ENCODE peak calls at places on chromosomes 6 and 20, in nine cellular contexts. E, R, U, Y, H, G, W, T and C are unnamed samples.

GRCh38 chr6:32882879-32883250 is 28.9 kb downstream of the PSMB9 start:
- DNase-seq in E (no peak), R (no peak), U (no peak), Y (no peak), H (no peak), G (no peak), W (no peak), T (no peak), C (no peak)

GRCh38 chr6:5723905-5724691 is 282.6 kb downstream of the NRN1 start:
- DNase-seq in E (peak; percentile 13), R (no peak), U (no peak), Y (peak; percentile 35), H (peak; percentile 35), G (no peak), W (no peak), T (no peak), C (no peak)

GRCh38 chr20:46368902-46369268 is 37.5 kb downstream of the ELMO2 start:
- DNase-seq in E (no peak), R (no peak), U (no peak), Y (no peak), H (no peak), G (no peak), W (no peak), T (no peak), C (no peak)

GRCh38 chr20:25745100-25745499 is 48.4 kb upstream of the ZNF337 start:
- DNase-seq in E (no peak), R (no peak), U (no peak), Y (no peak), H (no peak), G (no peak), W (no peak), T (no peak), C (no peak)

GRCh38 chr6:127192911-127193503 is 73.7 kb upstream of the RNF146 start:
- DNase-seq in E (no peak), R (no peak), U (no peak), Y (no peak), H (no peak), G (no peak), W (no peak), T (no peak), C (no peak)

GRCh38 chr20:25481235-25481917 is 73.9 kb downstream of the GINS1 start:
- DNase-seq in E (no peak), R (no peak), U (no peak), Y (no peak), H (no peak), G (no peak), W (no peak), T (no peak), C (no peak)

GRCh38 chr20:45968801-45969711 is 2.9 kb downstream of the ZNF335 start:
- DNase-seq in E (no peak), R (no peak), U (no peak), Y (no peak), H (no peak), G (no peak), W (no peak), T (no peak), C (no peak)

GRCh38 chr20:7818477-7818876 is 121.8 kb downstream of the HAO1 start:
- DNase-seq in E (no peak), R (no peak), U (no peak), Y (no peak), H (no peak), G (no peak), W (no peak), T (no peak), C (no peak)

GRCh38 chr20:60228255-60228654 is 270.0 kb downstream of the CDH26 start:
- DNase-seq in E (no peak), R (no peak), U (no peak), Y (no peak), H (no peak), G (no peak), W (no peak), T (no peak), C (no peak)

GRCh38 chr6:2938632-2939083 is 32.7 kb downstream of the SERPINB6 start:
- DNase-seq in E (no peak), R (no peak), U (peak; percentile 3), Y (no peak), H (no peak), G (no peak), W (no peak), T (no peak), C (peak; percentile 34)

GRCh38 chr20:50449789-50450492 is 60.2 kb upstream of the PTPN1 start:
- DNase-seq in E (no peak), R (no peak), U (no peak), Y (peak; percentile 27), H (no peak), G (no peak), W (peak; percentile 23), T (no peak), C (no peak)
- H3K4me1 ChIP-seq in E (peaks cover 7% of the 10 kb centered on the region), R (peaks cover 2% of the 10 kb centered on the region), U (no peaks in the 10 kb centered on the region), Y (peaks cover 15% of the 10 kb centered on the region), H (no peaks in the 10 kb centered on the region), G (peaks cover 10% of the 10 kb centered on the region), W (no peaks in the 10 kb centered on the region), T (no peaks in the 10 kb centered on the region), C (peaks cover 9% of the 10 kb centered on the region)

DNA sequence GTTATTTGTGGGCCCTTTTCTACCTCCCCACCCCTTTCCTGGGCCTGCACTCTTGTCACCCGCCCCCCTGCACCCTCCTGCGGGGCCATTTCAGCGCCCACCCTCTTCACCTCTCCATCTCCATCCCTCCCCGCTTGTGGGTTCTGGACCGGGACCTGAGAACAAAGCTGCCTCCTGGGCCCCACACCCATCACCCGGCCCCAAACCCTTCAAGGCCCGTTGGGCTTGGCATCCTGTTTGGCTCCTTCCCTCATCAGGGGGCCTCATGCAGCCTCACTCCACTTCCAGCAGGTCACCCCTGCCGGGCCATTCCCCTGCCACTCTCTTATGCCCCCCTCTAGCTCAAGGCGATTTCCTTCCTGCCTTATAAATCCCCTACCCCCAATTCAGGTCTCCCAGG is 67.4 kb downstream of the SRC start:
- DNase-seq in E (no peak), R (no peak), U (no peak), Y (no peak), H (no peak), G (no peak), W (no peak), T (no peak), C (no peak)
- H3K4me1 ChIP-seq in E (no peaks in the 10 kb centered on the region), R (no peaks in the 10 kb centered on the region), U (no peaks in the 10 kb centered on the region), Y (peaks cover 7% of the 10 kb centered on the region), H (peaks cover 54% of the 10 kb centered on the region), G (peaks cover 12% of the 10 kb centered on the region), W (peaks cover 17% of the 10 kb centered on the region), T (peaks cover 81% of the 10 kb centered on the region), C (peaks cover 17% of the 10 kb centered on the region)

GRCh38 chr6:156840606-156841005 is 63.4 kb downstream of the ARID1B start:
- DNase-seq in E (no peak), R (no peak), U (no peak), Y (no peak), H (peak; percentile 21), G (no peak), W (no peak), T (no peak), C (no peak)

GRCh38 chr6:156842598-156843250 is 65.5 kb downstream of the ARID1B start:
- DNase-seq in E (no peak), R (no peak), U (no peak), Y (no peak), H (no peak), G (no peak), W (no peak), T (no peak), C (no peak)

GRCh38 chr6:156839591-156840001 is 62.4 kb downstream of the ARID1B start:
- DNase-seq in E (no peak), R (peak; percentile 60), U (no peak), Y (no peak), H (no peak), G (no peak), W (peak; percentile 68), T (no peak), C (no peak)

GRCh38 chr6:156841508-156841907 is 64.3 kb downstream of the ARID1B start:
- DNase-seq in E (no peak), R (no peak), U (no peak), Y (no peak), H (no peak), G (no peak), W (no peak), T (no peak), C (no peak)

GRCh38 chr6:156840136-156840535 is 63.0 kb downstream of the ARID1B start:
- DNase-seq in E (no peak), R (no peak), U (no peak), Y (no peak), H (no peak), G (no peak), W (no peak), T (no peak), C (no peak)
- H3K4me1 ChIP-seq in E (peaks cover 48% of the 10 kb centered on the region), R (peaks cover 26% of the 10 kb centered on the region), U (no peaks in the 10 kb centered on the region), Y (peaks cover 6% of the 10 kb centered on the region), H (peaks cover 23% of the 10 kb centered on the region), G (peaks cover 17% of the 10 kb centered on the region), W (peaks cover 31% of the 10 kb centered on the region), T (peaks cover 8% of the 10 kb centered on the region), C (no peaks in the 10 kb centered on the region)

DNA sequence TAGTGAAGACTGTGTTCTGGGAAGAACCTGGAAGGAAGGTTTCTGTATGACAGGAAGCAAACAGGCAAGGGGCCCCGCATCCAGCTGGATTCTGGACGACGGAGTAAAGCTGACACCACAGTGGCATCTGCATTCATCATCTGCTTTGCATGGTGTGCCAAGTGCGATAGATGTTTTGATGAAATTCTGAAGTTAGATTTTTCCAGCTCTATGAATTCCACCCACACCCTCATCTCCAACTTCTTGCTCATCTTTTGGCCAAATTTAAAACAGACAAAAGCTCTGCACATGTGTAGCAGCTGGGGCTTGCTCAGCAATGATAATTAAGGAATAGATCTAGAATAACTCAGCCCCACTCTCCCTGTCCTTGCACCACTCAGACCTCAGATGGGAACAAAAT is 86.0 kb downstream of the BCAS1 start:
- DNase-seq in E (no peak), R (no peak), U (no peak), Y (no peak), H (no peak), G (no peak), W (no peak), T (no peak), C (no peak)
- H3K4me1 ChIP-seq in E (no peaks in the 10 kb centered on the region), R (no peaks in the 10 kb centered on the region), U (no peaks in the 10 kb centered on the region), Y (no peaks in the 10 kb centered on the region), H (no peaks in the 10 kb centered on the region), G (no peaks in the 10 kb centered on the region), W (no peaks in the 10 kb centered on the region), T (no peaks in the 10 kb centered on the region), C (no peaks in the 10 kb centered on the region)